ENCODE peak calls at places on chromosome 19, in six cellular contexts. One of them, this sample, is unnamed.
A peak's percentile ranks its signal among the peaks of the same experiment; 100 is the strongest.

GRCh38 chr19:14632286-14632685 is 42.4 kb downstream of the ADGRE3 start:
- DNase-seq in GM12878: peak; percentile 40
- DNase-seq in nephron progenitor cell: no peak
- DNase-seq in thoracic aorta: no peak
- DNase-seq in left ventricle myocardium inferior: no peak
- DNase-seq in mucosa of descending colon: no peak
- DNase-seq in this sample: no peak

GRCh38 chr19:35755550-35756371 is 1.1 kb downstream of the HSPB6 start:
- DNase-seq in mucosa of descending colon: peak; percentile 82
- DNase-seq in GM12878: no peak
- DNase-seq in nephron progenitor cell: peak; percentile 53
- DNase-seq in thoracic aorta: no peak
- DNase-seq in left ventricle myocardium inferior: peak; percentile 90
- DNase-seq in this sample: no peak

GRCh38 chr19:52248256-52248655 is 21.1 kb upstream of the ZNF766 start:
- DNase-seq in nephron progenitor cell: peak; percentile 6
- DNase-seq in mucosa of descending colon: peak; percentile 66
- DNase-seq in GM12878: no peak
- DNase-seq in left ventricle myocardium inferior: peak; percentile 43
- DNase-seq in thoracic aorta: no peak
- DNase-seq in this sample: no peak

GRCh38 chr19:47573076-47574026 is at the start of gene ZNF541:
- DNase-seq in mucosa of descending colon: peak; percentile 71
- DNase-seq in thoracic aorta: peak; percentile 12
- DNase-seq in nephron progenitor cell: no peak
- DNase-seq in left ventricle myocardium inferior: peak; percentile 64
- DNase-seq in GM12878: no peak
- DNase-seq in this sample: no peak

GRCh38 chr19:39247701-39248664 is 673 bp downstream of the IFNL4 start:
- DNase-seq in left ventricle myocardium inferior: no peak
- DNase-seq in thoracic aorta: no peak
- DNase-seq in GM12878: no peak
- DNase-seq in nephron progenitor cell: peak; percentile 60
- DNase-seq in mucosa of descending colon: no peak
- DNase-seq in this sample: peak; percentile 22

GRCh38 chr19:10228925-10229324 is 2.2 kb downstream of the S1PR2 start:
- DNase-seq in mucosa of descending colon: no peak
- DNase-seq in GM12878: no peak
- DNase-seq in nephron progenitor cell: peak; percentile 36
- DNase-seq in thoracic aorta: no peak
- DNase-seq in left ventricle myocardium inferior: no peak
- DNase-seq in this sample: no peak

GRCh38 chr19:45499196-45500180 is 1.2 kb downstream of the PPM1N start:
- DNase-seq in GM12878: no peak
- DNase-seq in nephron progenitor cell: peak; percentile 74
- DNase-seq in left ventricle myocardium inferior: no peak
- DNase-seq in thoracic aorta: no peak
- DNase-seq in mucosa of descending colon: peak; percentile 74
- DNase-seq in this sample: no peak

GRCh38 chr19:32047788-32048187 is 297.6 kb upstream of the ZNF507 start:
- DNase-seq in left ventricle myocardium inferior: no peak
- DNase-seq in nephron progenitor cell: no peak
- DNase-seq in mucosa of descending colon: no peak
- DNase-seq in thoracic aorta: no peak
- DNase-seq in GM12878: no peak
- DNase-seq in this sample: no peak

GRCh38 chr19:49196527-49197240 is 39.1 kb downstream of the TRPM4 start:
- DNase-seq in GM12878: no peak
- DNase-seq in mucosa of descending colon: peak; percentile 73
- DNase-seq in thoracic aorta: no peak
- DNase-seq in nephron progenitor cell: no peak
- DNase-seq in left ventricle myocardium inferior: peak; percentile 59
- DNase-seq in this sample: no peak

GRCh38 chr19:30861896-30862295 is 487.3 kb downstream of the TSHZ3 start:
- DNase-seq in GM12878: no peak
- DNase-seq in thoracic aorta: no peak
- DNase-seq in nephron progenitor cell: no peak
- DNase-seq in mucosa of descending colon: no peak
- DNase-seq in left ventricle myocardium inferior: no peak
- DNase-seq in this sample: no peak

GRCh38 chr19:35375505-35376307 is 4.8 kb downstream of the GPR42 start:
- DNase-seq in thoracic aorta: no peak
- DNase-seq in nephron progenitor cell: no peak
- DNase-seq in GM12878: no peak
- DNase-seq in mucosa of descending colon: no peak
- DNase-seq in left ventricle myocardium inferior: no peak
- DNase-seq in this sample: no peak

GRCh38 chr19:10278935-10279334 is 7.8 kb upstream of the ICAM4 start:
- DNase-seq in thoracic aorta: no peak
- DNase-seq in mucosa of descending colon: no peak
- DNase-seq in GM12878: no peak
- DNase-seq in left ventricle myocardium inferior: no peak
- DNase-seq in nephron progenitor cell: no peak
- DNase-seq in this sample: no peak

GRCh38 chr19:38877781-38878574 is at the start of gene RINL:
- DNase-seq in left ventricle myocardium inferior: no peak
- DNase-seq in mucosa of descending colon: peak; percentile 65
- DNase-seq in nephron progenitor cell: no peak
- DNase-seq in GM12878: no peak
- DNase-seq in thoracic aorta: no peak
- DNase-seq in this sample: no peak

GRCh38 chr19:46984077-46985010 is 35.3 kb upstream of the NPAS1 start:
- DNase-seq in left ventricle myocardium inferior: peak; percentile 61
- DNase-seq in thoracic aorta: no peak
- DNase-seq in nephron progenitor cell: no peak
- DNase-seq in GM12878: no peak
- DNase-seq in mucosa of descending colon: no peak
- DNase-seq in this sample: no peak

GRCh38 chr19:54478677-54479266 is 5.7 kb upstream of the CDC42EP5 start:
- DNase-seq in thoracic aorta: no peak
- DNase-seq in mucosa of descending colon: no peak
- DNase-seq in nephron progenitor cell: peak; percentile 73
- DNase-seq in GM12878: no peak
- DNase-seq in left ventricle myocardium inferior: no peak
- DNase-seq in this sample: no peak

GRCh38 chr19:8635422-8635821 is 5.0 kb downstream of the NFILZ start:
- DNase-seq in left ventricle myocardium inferior: no peak
- DNase-seq in thoracic aorta: no peak
- DNase-seq in nephron progenitor cell: no peak
- DNase-seq in GM12878: no peak
- DNase-seq in mucosa of descending colon: no peak
- DNase-seq in this sample: no peak

GRCh38 chr19:23774156-23774971 is 15.7 kb upstream of the ZNF681 start:
- DNase-seq in GM12878: no peak
- DNase-seq in mucosa of descending colon: no peak
- DNase-seq in nephron progenitor cell: no peak
- DNase-seq in left ventricle myocardium inferior: no peak
- DNase-seq in thoracic aorta: no peak
- DNase-seq in this sample: no peak

GRCh38 chr19:8259142-8259921 is 48.8 kb downstream of the CD320 start:
- DNase-seq in GM12878: no peak
- DNase-seq in nephron progenitor cell: no peak
- DNase-seq in mucosa of descending colon: peak; percentile 14
- DNase-seq in left ventricle myocardium inferior: no peak
- DNase-seq in thoracic aorta: no peak
- DNase-seq in this sample: no peak

GRCh38 chr19:42553292-42554045 is 25.2 kb upstream of the CEACAM1 start:
- DNase-seq in GM12878: no peak
- DNase-seq in left ventricle myocardium inferior: peak; percentile 30
- DNase-seq in nephron progenitor cell: no peak
- DNase-seq in thoracic aorta: no peak
- DNase-seq in mucosa of descending colon: no peak
- DNase-seq in this sample: no peak

GRCh38 chr19:38666662-38667448 is 19.4 kb downstream of the ACTN4 start:
- DNase-seq in left ventricle myocardium inferior: no peak
- DNase-seq in thoracic aorta: no peak
- DNase-seq in mucosa of descending colon: peak; percentile 44
- DNase-seq in GM12878: no peak
- DNase-seq in nephron progenitor cell: no peak
- DNase-seq in this sample: no peak

GRCh38 chr19:31969955-31970545 is 375.4 kb upstream of the ZNF507 start:
- DNase-seq in nephron progenitor cell: no peak
- DNase-seq in thoracic aorta: no peak
- DNase-seq in mucosa of descending colon: no peak
- DNase-seq in left ventricle myocardium inferior: no peak
- DNase-seq in GM12878: no peak
- DNase-seq in this sample: no peak

GRCh38 chr19:38059897-38060296 is 152.9 kb downstream of the SIPA1L3 start:
- DNase-seq in GM12878: no peak
- DNase-seq in left ventricle myocardium inferior: no peak
- DNase-seq in nephron progenitor cell: no peak
- DNase-seq in mucosa of descending colon: no peak
- DNase-seq in thoracic aorta: no peak
- DNase-seq in this sample: no peak

GRCh38 chr19:45568732-45569131 is 15.9 kb downstream of the OPA3 start:
- DNase-seq in mucosa of descending colon: no peak
- DNase-seq in GM12878: no peak
- DNase-seq in left ventricle myocardium inferior: no peak
- DNase-seq in thoracic aorta: no peak
- DNase-seq in nephron progenitor cell: no peak
- DNase-seq in this sample: no peak

GRCh38 chr19:45692187-45693111 is at the start of gene QPCTL:
- DNase-seq in GM12878: peak; percentile 100
- DNase-seq in left ventricle myocardium inferior: peak; percentile 95
- DNase-seq in nephron progenitor cell: peak; percentile 93
- DNase-seq in mucosa of descending colon: peak; percentile 96
- DNase-seq in thoracic aorta: peak; percentile 96
- DNase-seq in this sample: peak; percentile 88

GRCh38 chr19:41001243-41001971 is 10.3 kb downstream of the CYP2B6 start:
- DNase-seq in mucosa of descending colon: no peak
- DNase-seq in GM12878: no peak
- DNase-seq in left ventricle myocardium inferior: no peak
- DNase-seq in thoracic aorta: no peak
- DNase-seq in nephron progenitor cell: no peak
- DNase-seq in this sample: no peak

GRCh38 chr19:5494780-5495179 is 39.6 kb downstream of the ZNRF4 start:
- DNase-seq in nephron progenitor cell: no peak
- DNase-seq in thoracic aorta: no peak
- DNase-seq in left ventricle myocardium inferior: no peak
- DNase-seq in GM12878: no peak
- DNase-seq in mucosa of descending colon: no peak
- DNase-seq in this sample: no peak

GRCh38 chr19:35533822-35534521 is 716 bp downstream of the GAPDHS start:
- DNase-seq in GM12878: no peak
- DNase-seq in left ventricle myocardium inferior: no peak
- DNase-seq in thoracic aorta: no peak
- DNase-seq in mucosa of descending colon: peak; percentile 55
- DNase-seq in nephron progenitor cell: no peak
- DNase-seq in this sample: no peak

GRCh38 chr19:18385675-18386542 is at the start of gene GDF15:
- DNase-seq in thoracic aorta: no peak
- DNase-seq in nephron progenitor cell: peak; percentile 64
- DNase-seq in GM12878: no peak
- DNase-seq in mucosa of descending colon: peak; percentile 95
- DNase-seq in left ventricle myocardium inferior: peak; percentile 61
- DNase-seq in this sample: no peak

GRCh38 chr19:2723747-2724146 is 2.6 kb upstream of the DIRAS1 start:
- DNase-seq in thoracic aorta: no peak
- DNase-seq in nephron progenitor cell: no peak
- DNase-seq in left ventricle myocardium inferior: no peak
- DNase-seq in mucosa of descending colon: no peak
- DNase-seq in GM12878: no peak
- DNase-seq in this sample: no peak

GRCh38 chr19:52535831-52536800 is 8.6 kb downstream of the ZNF808 start:
- DNase-seq in nephron progenitor cell: peak; percentile 96
- DNase-seq in left ventricle myocardium inferior: peak; percentile 94
- DNase-seq in GM12878: peak; percentile 67
- DNase-seq in mucosa of descending colon: peak; percentile 82
- DNase-seq in thoracic aorta: peak; percentile 76
- DNase-seq in this sample: peak; percentile 76

GRCh38 chr19:16889883-16890460 is 1.2 kb downstream of the F2RL3 start:
- DNase-seq in mucosa of descending colon: no peak
- DNase-seq in GM12878: no peak
- DNase-seq in left ventricle myocardium inferior: no peak
- DNase-seq in thoracic aorta: no peak
- DNase-seq in nephron progenitor cell: no peak
- DNase-seq in this sample: no peak

GRCh38 chr19:53466726-53467125 is 807 bp upstream of the ZNF813 start:
- DNase-seq in nephron progenitor cell: no peak
- DNase-seq in thoracic aorta: no peak
- DNase-seq in GM12878: no peak
- DNase-seq in mucosa of descending colon: no peak
- DNase-seq in left ventricle myocardium inferior: no peak
- DNase-seq in this sample: no peak

DNA sequence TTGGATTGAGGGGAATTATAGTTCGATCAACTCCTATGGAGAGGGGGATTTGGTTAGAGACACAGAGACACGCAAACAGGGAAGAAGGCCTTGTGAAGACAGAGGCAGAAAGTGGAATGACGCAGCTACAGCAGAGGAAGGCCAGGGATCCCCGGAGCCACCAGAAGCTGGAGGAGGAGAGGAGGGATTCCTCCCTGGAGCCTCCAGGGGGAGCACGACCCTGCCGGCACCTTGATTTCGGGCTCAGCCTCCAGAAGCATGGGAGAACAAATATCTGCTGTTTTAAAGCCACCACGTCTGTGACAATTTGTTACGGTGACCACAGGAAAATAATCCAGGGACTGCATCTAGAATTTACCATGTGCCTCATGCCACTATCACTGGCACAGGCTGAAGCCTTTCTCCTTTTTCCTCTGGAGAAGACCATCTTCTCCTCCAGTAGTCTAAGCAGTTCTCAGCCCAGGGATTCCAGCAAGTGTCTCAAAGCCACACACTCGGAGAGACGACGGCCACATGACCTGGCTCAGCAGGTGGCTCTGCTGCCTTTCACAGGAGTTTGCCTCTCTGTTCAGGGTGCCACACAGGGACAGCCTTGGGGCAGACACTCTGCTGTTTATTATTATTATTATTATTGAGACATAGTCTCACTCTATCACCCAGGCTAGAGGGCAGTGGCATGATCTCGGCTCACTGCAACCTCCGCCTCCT is 39.9 kb upstream of the CCNE1 start:
- DNase-seq in GM12878: no peak
- DNase-seq in thoracic aorta: no peak
- DNase-seq in nephron progenitor cell: peak; percentile 73
- DNase-seq in mucosa of descending colon: peak; percentile 56
- DNase-seq in left ventricle myocardium inferior: peak; percentile 28
- DNase-seq in this sample: peak; percentile 46
- TF ChIP-seq CTCF in GM12878: peak; percentile 59
- TF ChIP-seq CTCF in thoracic aorta: peak; percentile 33
- TF ChIP-seq CTCF in nephron progenitor cell: peak; percentile 77
- TF ChIP-seq CTCF in mucosa of descending colon: peak; percentile 18
- TF ChIP-seq CTCF in left ventricle myocardium inferior: peak; percentile 82
- TF ChIP-seq CTCF in this sample: peak; percentile 70

GRCh38 chr19:1279782-1280341 is 4.5 kb downstream of the FAM174C start:
- DNase-seq in left ventricle myocardium inferior: peak; percentile 81
- DNase-seq in nephron progenitor cell: peak; percentile 89
- DNase-seq in GM12878: no peak
- DNase-seq in mucosa of descending colon: peak; percentile 92
- DNase-seq in thoracic aorta: no peak
- DNase-seq in this sample: peak; percentile 89
- TF ChIP-seq CTCF in left ventricle myocardium inferior: peak; percentile 98
- TF ChIP-seq CTCF in nephron progenitor cell: peak; percentile 98
- TF ChIP-seq CTCF in GM12878: peak; percentile 99
- TF ChIP-seq CTCF in mucosa of descending colon: peak; percentile 96
- TF ChIP-seq CTCF in thoracic aorta: peak; percentile 97
- TF ChIP-seq CTCF in this sample: peak; percentile 95

GRCh38 chr19:4363571-4364304 is 20.4 kb downstream of the MPND start:
- DNase-seq in thoracic aorta: no peak
- DNase-seq in GM12878: no peak
- DNase-seq in mucosa of descending colon: peak; percentile 26
- DNase-seq in left ventricle myocardium inferior: no peak
- DNase-seq in nephron progenitor cell: no peak
- DNase-seq in this sample: no peak
- TF ChIP-seq CTCF in thoracic aorta: no peak
- TF ChIP-seq CTCF in GM12878: no peak
- TF ChIP-seq CTCF in mucosa of descending colon: no peak
- TF ChIP-seq CTCF in left ventricle myocardium inferior: no peak
- TF ChIP-seq CTCF in nephron progenitor cell: no peak
- TF ChIP-seq CTCF in this sample: no peak

GRCh38 chr19:56071151-56071550 is 49.9 kb downstream of the ZNF787 start:
- DNase-seq in mucosa of descending colon: no peak
- DNase-seq in thoracic aorta: no peak
- DNase-seq in nephron progenitor cell: no peak
- DNase-seq in left ventricle myocardium inferior: no peak
- DNase-seq in GM12878: no peak
- DNase-seq in this sample: no peak
- TF ChIP-seq CTCF in mucosa of descending colon: no peak
- TF ChIP-seq CTCF in thoracic aorta: no peak
- TF ChIP-seq CTCF in nephron progenitor cell: no peak
- TF ChIP-seq CTCF in left ventricle myocardium inferior: peak; percentile 7
- TF ChIP-seq CTCF in GM12878: peak; percentile 33
- TF ChIP-seq CTCF in this sample: no peak

This sample was measured in mesothelial cell of epicardium.